ENCODE peak calls at places on chromosomes 5 and 9, in seven cellular contexts. K is psoas muscle; C is testis; Y is CD8-positive, alpha-beta T cell; N is uterus; J is heart left ventricle; T is lower lobe of right lung. X is an unnamed sample.

GRCh38 chr5:50667079-50667652 is 729 bp downstream of the PARP8 start:
- DNase-seq in K (peak; percentile 78), C (peak; percentile 63), Y (no peak), N (peak; percentile 37), J (peak; percentile 71), T (peak; percentile 82), X (no peak)

GRCh38 chr9:18608371-18608770 is 134.4 kb downstream of the ADAMTSL1 start:
- DNase-seq in K (no peak), C (no peak), Y (no peak), N (no peak), J (no peak), T (no peak), X (no peak)

GRCh38 chr5:126446498-126447224 is 23.5 kb downstream of the GRAMD2B start:
- DNase-seq in K (no peak), C (no peak), Y (no peak), N (no peak), J (no peak), T (no peak), X (no peak)

GRCh38 chr5:38922199-38922598 is 76.4 kb downstream of the OSMR start:
- DNase-seq in K (no peak), C (peak; percentile 78), Y (peak; percentile 41), N (no peak), J (peak; percentile 40), T (peak; percentile 67), X (no peak)

GRCh38 chr9:116736406-116736805 is 49.3 kb downstream of the TRIM32 start:
- DNase-seq in K (no peak), C (no peak), Y (no peak), N (no peak), J (no peak), T (no peak), X (no peak)

GRCh38 chr5:151060742-151061141 is 20.1 kb downstream of the TNIP1 start:
- DNase-seq in K (peak; percentile 75), C (no peak), Y (no peak), N (no peak), J (peak; percentile 57), T (no peak), X (no peak)

GRCh38 chr5:119355244-119355635 is 579 bp upstream of the TNFAIP8 start:
- DNase-seq in K (no peak), C (peak; percentile 26), Y (peak; percentile 45), N (no peak), J (no peak), T (peak; percentile 55), X (no peak)

GRCh38 chr5:135231289-135231688 is 167.7 kb downstream of the MACROH2A1 start:
- DNase-seq in K (no peak), C (no peak), Y (no peak), N (no peak), J (no peak), T (peak; percentile 60), X (no peak)

GRCh38 chr9:136095028-136095494 is at the start of gene NACC2:
- DNase-seq in K (peak; percentile 89), C (peak; percentile 72), Y (no peak), N (peak; percentile 61), J (peak; percentile 83), T (peak; percentile 81), X (no peak)

GRCh38 chr9:134984372-134985240 is 66.9 kb upstream of the FCN1 start:
- DNase-seq in K (no peak), C (no peak), Y (no peak), N (no peak), J (no peak), T (no peak), X (no peak)

GRCh38 chr5:149549461-149550266 is 1.6 kb downstream of the CSNK1A1 start:
- DNase-seq in K (no peak), C (peak; percentile 41), Y (peak; percentile 23), N (no peak), J (no peak), T (no peak), X (no peak)

GRCh38 chr5:150473673-150474358 is 24.3 kb upstream of the RPS14 start:
- DNase-seq in K (no peak), C (no peak), Y (no peak), N (no peak), J (no peak), T (peak; percentile 75), X (no peak)

GRCh38 chr9:27453860-27454553 is 70.1 kb upstream of the IFNK start:
- DNase-seq in K (no peak), C (no peak), Y (no peak), N (no peak), J (no peak), T (no peak), X (no peak)

GRCh38 chr5:32057157-32058096 is 116.7 kb downstream of the GOLPH3 start:
- DNase-seq in K (no peak), C (no peak), Y (no peak), N (no peak), J (no peak), T (no peak), X (no peak)

GRCh38 chr5:321233-321725 is at the start of gene AHRR:
- DNase-seq in K (peak; percentile 77), C (peak; percentile 60), Y (no peak), N (no peak), J (peak; percentile 58), T (peak; percentile 78), X (no peak)

GRCh38 chr5:322281-322941 is 897 bp downstream of the AHRR start:
- DNase-seq in K (peak; percentile 58), C (peak; percentile 20), Y (no peak), N (no peak), J (no peak), T (no peak), X (no peak)

GRCh38 chr5:320524-321232 is 836 bp upstream of the AHRR start:
- DNase-seq in K (peak; percentile 50), C (peak; percentile 16), Y (no peak), N (no peak), J (no peak), T (no peak), X (no peak)

GRCh38 chr5:322942-323879 is 1.7 kb downstream of the AHRR start:
- DNase-seq in K (peak; percentile 41), C (peak; percentile 18), Y (no peak), N (no peak), J (no peak), T (no peak), X (no peak)

DNA sequence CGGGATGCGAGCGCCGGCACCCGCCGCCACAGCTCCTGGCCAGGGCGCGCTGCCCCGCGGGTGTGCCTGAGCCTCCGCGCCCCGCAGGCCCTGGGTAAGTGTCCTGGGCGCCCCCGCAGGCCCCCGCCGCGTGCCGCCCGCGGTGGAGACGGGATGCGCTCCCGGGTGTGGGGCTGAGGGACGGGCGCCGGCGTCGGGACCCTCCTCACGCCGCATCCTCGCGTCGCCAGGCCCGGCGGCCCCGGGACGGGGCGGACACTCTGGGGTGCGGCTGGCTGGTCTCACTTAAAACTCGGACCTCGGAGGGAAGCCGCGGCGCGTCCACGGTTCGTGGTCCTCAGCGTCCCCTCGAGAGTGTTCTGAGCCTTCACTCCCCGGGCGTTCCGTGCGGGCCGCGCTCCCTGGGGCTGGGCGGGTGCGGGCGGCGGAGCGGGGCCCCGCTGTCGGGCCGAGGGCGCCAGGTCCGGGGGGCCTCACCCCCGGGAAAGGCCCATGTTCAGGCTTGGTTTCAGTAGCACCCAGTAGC is 275 bp downstream of the AHRR start:
- DNase-seq in K (peak; percentile 47), C (peak; percentile 11), Y (no peak), N (no peak), J (no peak), T (no peak), X (no peak)
- H3K4me3 ChIP-seq in K (peak overlapping the region; percentile 62), C (peak overlapping the region; percentile 35), Y (no peak overlapping the region), N (peak overlapping the region; percentile 27), J (peak overlapping the region; percentile 52), T (peak overlapping the region; percentile 68), X (peak overlapping the region; percentile 71)

GRCh38 chr5:142192799-142193428 is 84.3 kb downstream of the NDFIP1 start:
- DNase-seq in K (no peak), C (no peak), Y (no peak), N (no peak), J (peak; percentile 56), T (no peak), X (peak; percentile 56)

GRCh38 chr5:142191776-142192175 is 83.2 kb downstream of the NDFIP1 start:
- DNase-seq in K (no peak), C (no peak), Y (no peak), N (no peak), J (no peak), T (no peak), X (no peak)

GRCh38 chr5:142192296-142192695 is 83.7 kb downstream of the NDFIP1 start:
- DNase-seq in K (no peak), C (no peak), Y (no peak), N (no peak), J (no peak), T (no peak), X (no peak)

GRCh38 chr5:142186821-142187594 is 78.4 kb downstream of the NDFIP1 start:
- DNase-seq in K (no peak), C (no peak), Y (no peak), N (no peak), J (no peak), T (no peak), X (no peak)

GRCh38 chr5:142189813-142190212 is 81.2 kb downstream of the NDFIP1 start:
- DNase-seq in K (no peak), C (no peak), Y (no peak), N (no peak), J (no peak), T (no peak), X (no peak)
- TF ChIP-seq CTCF in K (no peak), C (no peak), Y (no peak), N (no peak), J (no peak), T (no peak), X (no peak)

GRCh38 chr5:35876454-35876853 is 19.8 kb downstream of the IL7R start:
- DNase-seq in K (no peak), C (no peak), Y (no peak), N (no peak), J (no peak), T (no peak), X (no peak)

GRCh38 chr5:35879649-35880048 is 23.0 kb downstream of the IL7R start:
- DNase-seq in K (no peak), C (no peak), Y (no peak), N (no peak), J (no peak), T (no peak), X (no peak)

GRCh38 chr5:35877655-35878054 is 21.0 kb downstream of the IL7R start:
- DNase-seq in K (no peak), C (no peak), Y (no peak), N (no peak), J (no peak), T (no peak), X (no peak)

GRCh38 chr5:35876922-35877321 is 20.2 kb downstream of the IL7R start:
- DNase-seq in K (no peak), C (no peak), Y (no peak), N (no peak), J (no peak), T (no peak), X (no peak)

DNA sequence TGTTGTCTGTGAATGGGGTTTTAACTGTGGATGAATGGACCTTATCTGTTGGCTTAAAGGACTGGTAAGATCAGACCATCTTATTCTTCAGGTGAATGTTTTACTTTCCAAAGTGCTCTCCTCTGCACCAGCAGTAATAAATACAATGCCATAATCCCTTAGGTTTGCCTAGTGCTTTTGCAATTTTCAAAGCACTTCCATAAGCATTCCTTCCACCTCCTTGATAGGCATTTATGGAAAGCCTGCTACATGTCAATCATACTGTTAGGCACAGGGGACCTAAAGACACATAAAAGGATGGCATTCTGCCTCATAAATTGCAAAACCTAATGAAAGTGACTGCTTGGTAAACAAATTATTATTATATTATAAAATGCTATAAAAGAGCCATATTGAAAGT is 21.4 kb downstream of the IL7R start:
- DNase-seq in K (no peak), C (no peak), Y (no peak), N (no peak), J (no peak), T (no peak), X (no peak)
- H3K4me1 ChIP-seq in K (no peaks in the 10 kb centered on the region), C (no peaks in the 10 kb centered on the region), Y (peaks cover 65% of the 10 kb centered on the region), N (no peaks in the 10 kb centered on the region), J (no peaks in the 10 kb centered on the region), T (no peaks in the 10 kb centered on the region), X (no peaks in the 10 kb centered on the region)

GRCh38 chr5:103260951-103261350 is 2.4 kb downstream of the MACIR start:
- DNase-seq in K (no peak), C (no peak), Y (no peak), N (no peak), J (no peak), T (no peak), X (no peak)
- H3K4me3 ChIP-seq in K (peak overlapping the region; percentile 94), C (no peak overlapping the region), Y (no peak overlapping the region), N (no peak overlapping the region), J (no peak overlapping the region), T (no peak overlapping the region), X (no peak overlapping the region)